ENCODE peak calls at places on chromosome 5, in four cellular contexts. H, B, C and K are unnamed samples.
A peak's percentile ranks its signal among the peaks of the same experiment; 100 is the strongest.

GRCh38 chr5:72180925-72181324 is 73.7 kb downstream of the MAP1B start:
- DNase-seq in H (no peak), B (no peak), C (no peak), K (no peak)

GRCh38 chr5:10856646-10857332 is 95.8 kb upstream of the DAP start:
- DNase-seq in H (peak; percentile 27), B (peak; percentile 73), C (no peak), K (peak; percentile 79)

GRCh38 chr5:102536323-102536928 is 37.6 kb upstream of the SLCO6A1 start:
- DNase-seq in H (peak; percentile 13), B (no peak), C (no peak), K (no peak)

GRCh38 chr5:12016149-12016740 is 112.0 kb upstream of the CTNND2 start:
- DNase-seq in H (no peak), B (no peak), C (no peak), K (no peak)

GRCh38 chr5:2374703-2375102 is 376.8 kb downstream of the IRX2 start:
- DNase-seq in H (no peak), B (no peak), C (no peak), K (no peak)

GRCh38 chr5:157819502-157820125 is 39.3 kb downstream of the CLINT1 start:
- DNase-seq in H (no peak), B (no peak), C (no peak), K (no peak)

GRCh38 chr5:35339006-35339405 is 108.7 kb upstream of the PRLR start:
- DNase-seq in H (no peak), B (no peak), C (no peak), K (no peak)

GRCh38 chr5:81794246-81794645 is 43.3 kb upstream of the SSBP2 start:
- DNase-seq in H (no peak), B (no peak), C (no peak), K (no peak)

GRCh38 chr5:153623906-153624765 is 133.7 kb downstream of the GRIA1 start:
- DNase-seq in H (no peak), B (peak; percentile 40), C (no peak), K (no peak)

GRCh38 chr5:54388411-54388810 is 67.1 kb upstream of the HSPB3 start:
- DNase-seq in H (no peak), B (no peak), C (peak; percentile 69), K (no peak)

GRCh38 chr5:111961867-111962266 is 204.9 kb upstream of the NREP start:
- DNase-seq in H (no peak), B (no peak), C (no peak), K (no peak)

GRCh38 chr5:78677777-78678668 is 29.5 kb upstream of the LHFPL2 start:
- DNase-seq in H (peak; percentile 61), B (peak; percentile 92), C (peak; percentile 78), K (no peak)
- TF ChIP-seq CTCF in H (no peak), B (peak; percentile 40), C (no peak), K (no peak)

GRCh38 chr5:141941307-141941706 is 16.7 kb downstream of the PCDH12 start:
- DNase-seq in H (peak; percentile 62), B (peak; percentile 9), C (peak; percentile 83), K (no peak)

GRCh38 chr5:141942185-141942857 is 15.7 kb downstream of the PCDH12 start:
- DNase-seq in H (no peak), B (no peak), C (no peak), K (no peak)

GRCh38 chr5:141944086-141944485 is 13.9 kb downstream of the PCDH12 start:
- DNase-seq in H (peak; percentile 36), B (no peak), C (no peak), K (no peak)

GRCh38 chr5:141941779-141942178 is 16.2 kb downstream of the PCDH12 start:
- DNase-seq in H (no peak), B (no peak), C (no peak), K (no peak)

DNA sequence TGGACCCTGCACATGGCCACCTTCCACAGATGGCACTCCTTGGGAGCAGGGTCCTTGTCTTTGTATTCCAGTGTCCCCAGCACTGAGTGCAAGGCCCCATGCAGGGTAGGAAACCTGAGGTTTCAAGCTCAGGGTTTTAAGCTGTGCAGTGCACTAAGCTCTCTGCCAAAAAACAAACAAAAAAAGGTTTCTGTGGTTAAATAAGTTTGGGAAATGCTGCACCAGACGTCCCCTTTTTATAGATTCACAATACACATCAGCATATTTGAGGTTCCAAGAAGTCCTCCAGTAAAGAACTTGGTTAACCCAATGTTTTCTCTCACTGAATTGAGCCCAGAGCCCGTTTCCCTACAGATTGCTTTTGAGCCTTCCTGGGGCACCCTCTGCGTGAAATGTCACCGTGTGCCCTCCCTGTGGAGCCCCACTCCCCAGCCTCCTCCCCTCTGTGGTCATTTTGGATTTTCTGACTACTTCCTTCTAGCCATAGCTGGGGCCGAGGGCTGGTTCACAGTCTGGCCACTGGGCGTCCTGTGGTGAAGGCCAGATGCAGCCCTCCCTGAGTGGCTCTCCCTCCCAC is 17.1 kb downstream of the DELE1 start:
- DNase-seq in H (no peak), B (peak; percentile 43), C (peak; percentile 76), K (no peak)
- TF ChIP-seq CTCF in H (no peak), B (peak; percentile 51), C (peak; percentile 23), K (no peak)

GRCh38 chr5:43609752-43610151 is 6.8 kb downstream of the NNT start:
- DNase-seq in H (no peak), B (no peak), C (no peak), K (no peak)
- TF ChIP-seq CTCF in H (no peak), B (peak; percentile 51), C (no peak), K (peak; percentile 46)

GRCh38 chr5:9546973-9547947 is 1.4 kb upstream of the SEMA5A start:
- DNase-seq in H (no peak), B (peak; percentile 60), C (peak; percentile 73), K (no peak)

GRCh38 chr5:9544502-9545300 is 1.2 kb downstream of the SEMA5A start:
- DNase-seq in H (peak; percentile 58), B (peak; percentile 86), C (peak; percentile 91), K (peak; percentile 93)

GRCh38 chr5:9544056-9544455 is 1.8 kb downstream of the SEMA5A start:
- DNase-seq in H (no peak), B (no peak), C (no peak), K (no peak)

GRCh38 chr5:9545301-9545958 is 445 bp downstream of the SEMA5A start:
- DNase-seq in H (no peak), B (no peak), C (no peak), K (no peak)

DNA sequence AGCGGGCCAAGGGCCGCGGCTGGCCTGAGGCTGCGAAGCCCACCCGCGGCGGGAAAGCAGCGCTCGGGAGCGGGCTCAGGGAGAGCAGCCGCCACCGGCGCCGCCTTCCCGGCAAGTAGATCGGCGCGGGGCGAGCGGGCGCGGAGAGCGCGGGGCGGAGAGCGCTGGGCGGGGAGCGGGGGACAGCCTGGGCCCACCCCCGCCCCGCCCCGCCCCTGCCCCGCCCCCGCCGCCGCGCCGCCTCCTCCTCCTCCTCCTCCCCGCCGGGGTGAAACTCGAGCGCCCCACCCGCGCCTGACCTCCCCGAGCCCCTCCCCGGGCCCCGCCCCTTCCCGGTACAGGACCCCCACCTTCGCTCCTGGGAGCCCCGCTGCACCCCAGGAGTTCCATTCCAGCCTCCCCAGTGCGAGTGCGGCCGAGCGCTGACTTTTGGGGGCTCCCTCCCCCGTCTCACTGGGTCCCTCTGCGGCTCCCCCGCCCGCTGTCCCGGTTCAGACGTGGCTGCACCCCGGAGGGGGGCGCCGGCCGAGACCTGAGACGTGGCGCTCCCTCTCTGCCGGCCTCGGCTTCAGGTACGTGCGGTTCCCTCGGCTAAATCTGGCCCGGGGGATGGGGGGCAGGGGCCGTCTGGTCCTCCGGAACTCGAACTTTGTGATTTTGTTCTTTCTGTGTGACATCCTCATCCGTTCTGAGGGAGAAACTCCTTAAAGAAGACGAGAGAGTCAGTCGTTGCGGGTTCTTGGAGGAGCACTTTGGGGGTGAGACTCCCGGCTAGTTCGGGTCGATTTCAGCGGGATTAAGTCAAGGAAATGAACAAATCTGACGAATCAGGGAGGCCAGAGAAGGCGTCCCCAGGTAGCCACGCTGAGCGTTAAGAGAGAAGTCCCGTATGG is at the start of gene SEMA5A:
- DNase-seq in H (peak; percentile 49), B (peak; percentile 65), C (peak; percentile 84), K (peak; percentile 84)
- TF ChIP-seq CTCF in H (no peak), B (peak; percentile 12), C (peak; percentile 6), K (no peak)

DNA sequence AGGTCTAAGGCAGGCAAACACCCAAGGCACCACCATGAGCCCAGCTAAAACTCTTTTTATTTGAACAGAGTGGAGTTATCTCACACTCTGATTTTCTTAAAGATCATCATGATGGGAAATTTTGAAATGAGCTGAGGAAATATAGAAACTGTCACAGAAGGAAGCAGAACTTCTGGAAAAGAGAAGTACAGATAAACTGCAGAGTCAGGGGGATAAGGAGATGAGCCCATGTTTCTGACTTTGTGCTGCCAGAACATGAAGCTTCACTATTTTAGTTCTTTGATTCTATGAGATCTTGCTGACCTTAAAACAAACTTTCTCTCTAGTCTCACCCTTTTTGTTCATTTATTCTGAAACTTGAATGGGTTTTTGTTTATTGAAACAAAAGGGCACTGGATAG is 406.5 kb upstream of the EDIL3 start:
- DNase-seq in H (no peak), B (no peak), C (no peak), K (no peak)
- TF ChIP-seq CTCF in H (no peak), B (no peak), C (no peak), K (no peak)

GRCh38 chr5:115549154-115549553 is 4.6 kb upstream of the FEM1C start:
- DNase-seq in H (no peak), B (no peak), C (no peak), K (no peak)
- TF ChIP-seq CTCF in H (no peak), B (peak; percentile 66), C (no peak), K (peak; percentile 59)

GRCh38 chr5:97422678-97423077 is 239.6 kb upstream of the RIOK2 start:
- DNase-seq in H (no peak), B (no peak), C (no peak), K (no peak)

GRCh38 chr5:97425511-97425910 is 242.5 kb upstream of the RIOK2 start:
- DNase-seq in H (peak; percentile 13), B (peak; percentile 37), C (no peak), K (no peak)

DNA sequence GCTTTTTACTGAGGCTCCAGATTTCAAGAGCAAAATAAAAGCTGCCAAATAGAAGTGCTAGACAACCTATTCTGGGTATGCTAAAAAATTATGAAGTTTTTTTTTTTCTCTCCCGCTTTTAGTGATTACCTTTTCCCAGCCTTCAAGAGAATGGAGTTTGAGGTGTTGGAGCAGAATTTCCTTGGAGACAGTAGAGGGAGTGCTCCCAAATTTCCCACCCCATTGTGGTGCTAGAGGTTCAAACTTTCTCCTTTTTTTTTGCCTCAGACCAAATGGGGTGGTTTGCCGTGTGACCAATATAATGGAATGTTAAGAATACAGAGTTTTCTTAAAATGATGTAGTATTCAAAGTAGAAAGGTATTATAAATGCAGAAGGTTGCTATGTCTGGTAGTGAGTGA is 244.2 kb upstream of the RIOK2 start:
- DNase-seq in H (no peak), B (no peak), C (no peak), K (no peak)
- TF ChIP-seq CTCF in H (no peak), B (peak; percentile 3), C (no peak), K (no peak)

DNA sequence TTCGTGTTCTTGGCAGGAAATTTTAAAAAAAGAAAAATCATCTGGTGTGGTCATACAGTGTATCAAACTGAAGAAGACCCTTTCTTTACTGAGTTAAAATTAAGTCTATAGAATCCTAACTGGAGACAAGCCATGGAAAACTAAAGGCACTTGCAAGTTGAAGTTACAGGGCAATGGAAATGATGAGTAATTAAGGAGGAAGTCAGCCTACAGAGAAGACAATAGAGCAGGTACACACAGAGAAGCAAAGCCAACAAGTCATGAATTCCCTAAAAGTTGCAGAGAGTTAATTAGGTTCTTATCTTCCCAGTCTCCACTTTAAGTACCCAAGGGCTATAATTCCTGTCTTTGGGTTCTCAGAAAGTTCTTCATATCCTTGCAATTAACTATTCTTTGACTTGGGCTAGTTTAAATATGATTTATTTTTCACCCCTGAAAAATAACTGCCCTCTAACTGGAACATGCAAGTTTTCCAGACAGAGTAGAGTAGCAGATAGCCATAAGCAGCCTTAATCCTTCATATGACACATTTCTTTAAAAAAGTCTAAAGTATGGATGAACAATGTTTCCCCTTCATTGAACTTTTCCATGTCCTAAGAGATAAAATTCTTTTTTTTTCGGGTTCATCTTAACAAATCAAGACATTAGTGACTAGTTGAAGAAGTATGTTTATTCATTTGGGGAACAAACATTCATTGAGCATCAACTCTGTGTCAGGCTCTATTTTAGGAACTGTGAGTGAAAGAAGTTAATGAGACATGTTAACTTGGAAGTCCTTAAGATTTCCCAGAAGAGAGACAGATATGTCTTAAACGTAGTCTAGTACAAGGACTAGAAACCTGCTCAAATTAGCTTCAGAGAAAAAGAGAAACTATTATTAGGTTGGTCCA is 5.2 kb upstream of the ITGA2 start:
- DNase-seq in H (peak; percentile 41), B (no peak), C (no peak), K (no peak)
- TF ChIP-seq CTCF in H (no peak), B (no peak), C (no peak), K (no peak)